ENCODE peak calls at places on chromosomes 6 and 20, in six cellular contexts. L, G, K, A, Z and F are unnamed samples.

GRCh38 chr6:87661016-87661415 is 41.0 kb downstream of the AKIRIN2 start:
- DNase-seq in L (no peak), G (no peak), K (no peak), A (no peak), Z (peak), F (no peak)

GRCh38 chr6:45969883-45970282 is 45.8 kb downstream of the CLIC5 start:
- DNase-seq in L (no peak), G (no peak), K (no peak), A (no peak), Z (no peak), F (no peak)

GRCh38 chr6:43972179-43972914 is 154.9 kb downstream of the MRPL14 start:
- DNase-seq in L (no peak), G (peak), K (no peak), A (no peak), Z (peak), F (no peak)

GRCh38 chr6:37882724-37883413 is 63.3 kb downstream of the ZFAND3 start:
- DNase-seq in L (peak), G (no peak), K (no peak), A (no peak), Z (peak), F (no peak)

GRCh38 chr6:66421570-66421969 is 714.5 kb upstream of the EYS start:
- DNase-seq in L (peak), G (no peak), K (peak), A (no peak), Z (no peak), F (no peak)

GRCh38 chr20:57748601-57749130 is 38.9 kb upstream of the PMEPA1 start:
- DNase-seq in L (peak), G (peak), K (no peak), A (peak), Z (peak), F (peak)

GRCh38 chr6:14652536-14652935 is 535.0 kb downstream of the CD83 start:
- DNase-seq in L (no peak), G (no peak), K (no peak), A (no peak), Z (no peak), F (no peak)

GRCh38 chr20:24066075-24066700 is 77.6 kb upstream of the GGTLC1 start:
- DNase-seq in L (no peak), G (no peak), K (no peak), A (no peak), Z (no peak), F (no peak)

GRCh38 chr6:53250137-53250760 is 98.5 kb downstream of the ELOVL5 start:
- DNase-seq in L (peak), G (no peak), K (no peak), A (no peak), Z (peak), F (no peak)

GRCh38 chr20:23078994-23079364 is 7.1 kb downstream of the CD93 start:
- DNase-seq in L (peak), G (no peak), K (peak), A (no peak), Z (no peak), F (no peak)

GRCh38 chr6:130697661-130698535 is 129.3 kb upstream of the SMLR1 start:
- DNase-seq in L (peak), G (no peak), K (peak), A (no peak), Z (peak), F (no peak)

GRCh38 chr20:33578510-33578909 is 83.6 kb upstream of the C20orf144 start:
- DNase-seq in L (no peak), G (no peak), K (no peak), A (no peak), Z (peak), F (no peak)

GRCh38 chr6:151702851-151703629 is 104.4 kb upstream of the ESR1 start:
- DNase-seq in L (no peak), G (no peak), K (no peak), A (no peak), Z (no peak), F (no peak)

GRCh38 chr6:1313755-1314503 is 2.0 kb downstream of the FOXQ1 start:
- DNase-seq in L (peak), G (no peak), K (peak), A (no peak), Z (no peak), F (no peak)

GRCh38 chr20:49851234-49851755 is 38.7 kb downstream of the SLC9A8 start:
- DNase-seq in L (no peak), G (no peak), K (no peak), A (no peak), Z (no peak), F (no peak)
- TF ChIP-seq CTCF in L (no peak), G (no peak), K (no peak), A (no peak), Z (no peak), F (no peak)

GRCh38 chr6:9537381-9537780 is 877.5 kb downstream of the TFAP2A start:
- DNase-seq in L (no peak), G (no peak), K (no peak), A (no peak), Z (peak), F (no peak)
- TF ChIP-seq CTCF in L (no peak), G (no peak), K (no peak), A (no peak), Z (no peak), F (no peak)

GRCh38 chr6:166786704-166787293 is 159.7 kb upstream of the RPS6KA2 start:
- DNase-seq in L (peak), G (no peak), K (no peak), A (no peak), Z (peak), F (no peak)
- TF ChIP-seq CTCF in L (peak), G (peak), K (peak), A (peak), Z (peak), F (peak)

DNA sequence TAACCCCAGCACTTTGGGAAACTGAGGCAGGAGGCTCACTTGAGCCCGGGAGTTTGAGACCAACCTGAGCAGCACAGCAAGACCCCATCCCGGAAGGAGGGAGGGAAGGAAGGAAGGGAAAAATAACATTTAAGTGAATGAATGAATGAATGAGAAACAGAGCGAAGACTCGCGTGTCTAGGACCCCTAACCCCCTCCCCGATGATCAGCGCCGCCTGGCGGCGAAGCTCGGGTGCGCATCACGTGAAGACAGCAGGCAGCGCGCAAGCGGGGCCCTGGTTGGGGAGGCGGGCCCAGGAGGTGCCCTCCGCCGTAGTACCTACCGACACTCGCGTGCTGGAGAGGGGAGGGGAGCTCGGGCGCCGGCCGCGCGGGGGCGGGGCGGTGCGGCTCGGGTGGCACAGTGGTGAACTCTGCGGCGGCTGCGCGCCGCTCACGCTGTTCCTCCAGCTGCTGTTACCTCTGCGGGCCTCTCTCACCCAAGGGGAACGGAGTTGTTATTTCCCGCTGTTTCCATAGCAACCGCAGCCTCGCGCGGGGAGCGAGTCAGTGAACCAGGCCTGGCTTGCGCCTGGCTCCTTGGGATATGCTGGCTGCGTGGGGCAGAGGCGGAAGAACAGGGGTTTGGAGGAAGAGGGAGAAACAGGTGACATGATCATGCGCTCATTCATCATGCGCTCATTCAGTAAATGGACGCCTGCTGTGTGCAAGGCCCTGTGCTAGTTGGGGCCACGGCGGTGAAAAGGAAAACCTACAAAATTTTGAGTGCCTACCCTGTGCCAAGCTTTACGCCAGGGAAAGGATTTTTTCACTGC is 2.0 kb upstream of the DCDC2 start:
- DNase-seq in L (peak), G (peak), K (peak), A (peak), Z (peak), F (peak)
- TF ChIP-seq CTCF in L (peak), G (peak), K (peak), A (peak), Z (peak), F (peak)